ENCODE peak calls at places on chromosome 11, in seven cellular contexts. Y, F, L, H, T, S and B are unnamed samples.
A peak's percentile ranks its signal among the peaks of the same experiment; 100 is the strongest.

GRCh38 chr11:20451568-20451967 is 64.1 kb downstream of the PRMT3 start:
- DNase-seq in Y (no peak), F (no peak), L (no peak), H (no peak), T (no peak), S (no peak), B (no peak)

GRCh38 chr11:107848345-107848744 is 10.2 kb downstream of the SLC35F2 start:
- DNase-seq in Y (no peak), F (no peak), L (no peak), H (no peak), T (no peak), S (no peak), B (no peak)

GRCh38 chr11:117409511-117409910 is 81.9 kb downstream of the CEP164 start:
- DNase-seq in Y (no peak), F (no peak), L (no peak), H (no peak), T (no peak), S (no peak), B (no peak)

GRCh38 chr11:60852060-60852638 is 3.6 kb downstream of the PTGDR2 start:
- DNase-seq in Y (no peak), F (no peak), L (no peak), H (no peak), T (no peak), S (no peak), B (no peak)

GRCh38 chr11:97332271-97332670 is 942.5 kb downstream of the JRKL start:
- DNase-seq in Y (no peak), F (no peak), L (no peak), H (no peak), T (no peak), S (no peak), B (no peak)

GRCh38 chr11:72704028-72704782 is 30.0 kb upstream of the PDE2A start:
- DNase-seq in Y (no peak), F (no peak), L (no peak), H (no peak), T (no peak), S (no peak), B (no peak)

GRCh38 chr11:71237853-71238252 is 14.5 kb downstream of the SHANK2 start:
- DNase-seq in Y (no peak), F (no peak), L (no peak), H (peak; percentile 12), T (no peak), S (no peak), B (no peak)

GRCh38 chr11:82978422-82979099 is 77.0 kb downstream of the DDIAS start:
- DNase-seq in Y (no peak), F (peak; percentile 56), L (no peak), H (no peak), T (peak; percentile 30), S (no peak), B (no peak)

GRCh38 chr11:113177596-113178115 is 136.7 kb upstream of the TTC12 start:
- DNase-seq in Y (no peak), F (no peak), L (no peak), H (no peak), T (no peak), S (no peak), B (no peak)

GRCh38 chr11:113181094-113181493 is 133.3 kb upstream of the TTC12 start:
- DNase-seq in Y (no peak), F (no peak), L (no peak), H (no peak), T (no peak), S (no peak), B (no peak)

GRCh38 chr11:113178671-113179070 is 135.7 kb upstream of the TTC12 start:
- DNase-seq in Y (no peak), F (no peak), L (no peak), H (no peak), T (no peak), S (no peak), B (no peak)

GRCh38 chr11:113176971-113177370 is 137.4 kb upstream of the TTC12 start:
- DNase-seq in Y (no peak), F (no peak), L (no peak), H (no peak), T (no peak), S (no peak), B (no peak)

DNA sequence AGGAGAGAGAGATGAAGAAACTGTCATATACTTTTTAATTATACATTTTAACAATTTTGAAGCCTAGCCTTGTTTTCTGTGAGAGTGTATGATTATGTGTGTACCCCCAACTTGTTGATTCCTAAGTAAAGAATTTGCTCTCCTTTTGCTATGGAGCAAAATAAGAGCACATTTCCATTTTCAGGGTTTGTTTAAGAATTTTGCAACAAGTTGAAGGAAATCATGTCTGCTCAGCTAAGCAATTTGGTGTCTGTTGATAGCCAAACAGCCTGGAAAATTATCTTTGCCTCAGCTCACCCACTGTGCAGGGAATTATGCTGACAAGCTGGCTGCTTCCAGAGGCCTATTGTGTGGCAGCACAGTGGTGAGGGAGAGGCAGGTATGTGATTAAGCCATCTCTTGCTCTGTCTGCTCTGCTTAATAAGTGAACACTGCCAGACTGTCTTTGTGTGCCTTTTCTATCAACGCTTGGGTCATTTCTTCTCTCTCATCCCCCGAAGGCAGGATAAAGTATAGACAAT is 135.1 kb upstream of the TTC12 start:
- DNase-seq in Y (no peak), F (no peak), L (no peak), H (no peak), T (no peak), S (no peak), B (no peak)
- TF ChIP-seq JUND in Y (no peak), F (no peak), L (no peak), H (no peak), T (no peak), S (no peak), B (no peak)

GRCh38 chr11:44244649-44245308 is 65.2 kb downstream of the ALX4 start:
- DNase-seq in Y (no peak), F (no peak), L (no peak), H (no peak), T (no peak), S (no peak), B (no peak)

GRCh38 chr11:44241851-44242250 is 68.1 kb downstream of the ALX4 start:
- DNase-seq in Y (no peak), F (no peak), L (no peak), H (no peak), T (no peak), S (no peak), B (no peak)

GRCh38 chr11:44246726-44247125 is 63.2 kb downstream of the ALX4 start:
- DNase-seq in Y (no peak), F (no peak), L (no peak), H (no peak), T (no peak), S (no peak), B (no peak)

GRCh38 chr11:44243633-44244343 is 66.2 kb downstream of the ALX4 start:
- DNase-seq in Y (peak; percentile 56), F (no peak), L (no peak), H (no peak), T (peak; percentile 77), S (no peak), B (no peak)

GRCh38 chr11:44243086-44243485 is 66.9 kb downstream of the ALX4 start:
- DNase-seq in Y (no peak), F (no peak), L (no peak), H (no peak), T (no peak), S (no peak), B (no peak)
- TF ChIP-seq JUND in Y (no peak), F (no peak), L (no peak), H (no peak), T (no peak), S (no peak), B (no peak)

GRCh38 chr11:77150836-77151235 is 22.8 kb downstream of the MYO7A start:
- DNase-seq in Y (no peak), F (no peak), L (no peak), H (no peak), T (no peak), S (no peak), B (no peak)
- TF ChIP-seq JUND in Y (no peak), F (no peak), L (no peak), H (no peak), T (no peak), S (no peak), B (no peak)

GRCh38 chr11:96045622-96046456 is 121.9 kb upstream of the MTMR2 start:
- DNase-seq in Y (peak; percentile 73), F (no peak), L (no peak), H (peak; percentile 24), T (no peak), S (no peak), B (no peak)
- TF ChIP-seq JUND in Y (no peak), F (no peak), L (no peak), H (peak; percentile 31), T (no peak), S (no peak), B (no peak)

GRCh38 chr11:123681007-123681406 is 26.6 kb upstream of the SCN3B start:
- DNase-seq in Y (no peak), F (no peak), L (no peak), H (no peak), T (no peak), S (no peak), B (no peak)
- TF ChIP-seq JUND in Y (no peak), F (no peak), L (no peak), H (no peak), T (no peak), S (no peak), B (no peak)

GRCh38 chr11:128629516-128630106 is 42.3 kb upstream of the ETS1 start:
- DNase-seq in Y (no peak), F (no peak), L (no peak), H (no peak), T (no peak), S (no peak), B (no peak)
- TF ChIP-seq JUND in Y (no peak), F (no peak), L (no peak), H (no peak), T (no peak), S (no peak), B (no peak)

GRCh38 chr11:101482556-101483124 is 101.2 kb downstream of the TRPC6 start:
- DNase-seq in Y (no peak), F (no peak), L (no peak), H (no peak), T (no peak), S (no peak), B (no peak)

GRCh38 chr11:101477926-101478325 is 105.9 kb downstream of the TRPC6 start:
- DNase-seq in Y (no peak), F (no peak), L (no peak), H (no peak), T (no peak), S (no peak), B (no peak)

GRCh38 chr11:101476186-101476585 is 107.6 kb downstream of the TRPC6 start:
- DNase-seq in Y (no peak), F (no peak), L (no peak), H (no peak), T (no peak), S (no peak), B (no peak)

GRCh38 chr11:101475699-101476098 is 108.1 kb downstream of the TRPC6 start:
- DNase-seq in Y (no peak), F (no peak), L (no peak), H (no peak), T (no peak), S (no peak), B (no peak)

GRCh38 chr11:101478587-101479375 is 105.0 kb downstream of the TRPC6 start:
- DNase-seq in Y (no peak), F (no peak), L (no peak), H (no peak), T (no peak), S (no peak), B (no peak)
- TF ChIP-seq JUND in Y (no peak), F (no peak), L (no peak), H (no peak), T (no peak), S (no peak), B (no peak)